ENCODE peak calls at places on chromosome 19, in ten cellular contexts. H is WTC11, C is foreskin fibroblast, M is AG09309, A is body of pancreas, Z is mucosa of descending colon, R is progenitor cell of endocrine pancreas, U is lower lobe of right lung, K is astrocyte of the spinal cord, B is AG10803. F is an unnamed sample.

GRCh38 chr19:46745521-46746280 is at the start of gene FKRP:
- DNase-seq in U (no peak), R (no peak), M (no peak), Z (peak), C (no peak), A (no peak), B (no peak), H (peak), K (no peak), F (no peak)

GRCh38 chr19:43562698-43563241 is 12.6 kb downstream of the XRCC1 start:
- DNase-seq in C (peak), U (peak), A (peak), H (no peak), B (peak), R (no peak), M (peak), K (peak), Z (peak), F (no peak)

GRCh38 chr19:17605761-17606745 is 50.6 kb downstream of the COLGALT1 start:
- DNase-seq in H (peak), K (peak), C (peak), A (peak), B (peak), M (no peak), U (peak), R (peak), Z (peak), F (no peak)

GRCh38 chr19:39157997-39158389 is 32.4 kb downstream of the PAK4 start:
- DNase-seq in A (no peak), M (no peak), Z (no peak), R (no peak), U (no peak), C (no peak), K (no peak), H (no peak), B (no peak), F (no peak)

GRCh38 chr19:7670150-7670784 is 1.4 kb downstream of the RETN start:
- DNase-seq in C (no peak), H (peak), U (peak), K (no peak), A (no peak), R (no peak), Z (no peak), B (no peak), M (no peak), F (peak)

GRCh38 chr19:52343548-52343947 is 7.5 kb downstream of the ZNF610 start:
- DNase-seq in H (peak), R (peak), K (no peak), M (no peak), U (no peak), B (peak), C (no peak), Z (peak), A (peak), F (peak)

GRCh38 chr19:47447470-47448359 is 24.0 kb downstream of the SLC8A2 start:
- DNase-seq in B (no peak), H (peak), Z (peak), C (peak), K (peak), U (peak), R (peak), A (no peak), M (no peak), F (no peak)

GRCh38 chr19:6654347-6655310 is 15.3 kb downstream of the TNFSF14 start:
- DNase-seq in C (no peak), H (no peak), B (no peak), U (no peak), M (no peak), Z (no peak), K (no peak), A (no peak), R (no peak), F (no peak)

GRCh38 chr19:55173186-55173716 is 6.8 kb upstream of the DNAAF3 start:
- DNase-seq in H (no peak), R (no peak), C (no peak), Z (no peak), M (no peak), A (no peak), B (no peak), U (no peak), K (no peak), F (no peak)

GRCh38 chr19:10290876-10291553 is 1.3 kb downstream of the ICAM5 start:
- DNase-seq in K (no peak), M (no peak), U (peak), Z (peak), H (peak), B (peak), C (peak), A (peak), R (no peak), F (peak)

GRCh38 chr19:45418812-45419211 is 4.9 kb downstream of the ERCC1 start:
- DNase-seq in C (no peak), B (no peak), H (no peak), K (no peak), M (no peak), A (no peak), R (no peak), Z (no peak), U (no peak), F (no peak)

GRCh38 chr19:17526922-17527321 is 15.5 kb downstream of the PGLS start:
- DNase-seq in M (no peak), C (no peak), U (no peak), B (no peak), H (no peak), R (no peak), K (no peak), Z (no peak), A (no peak), F (no peak)

GRCh38 chr19:49133621-49134454 is 14.5 kb downstream of the PPFIA3 start:
- DNase-seq in A (peak), H (peak), U (peak), R (no peak), K (peak), B (peak), C (no peak), M (no peak), Z (peak), F (no peak)

GRCh38 chr19:20325151-20325550 is 158.1 kb downstream of the ZNF486 start:
- DNase-seq in R (no peak), K (no peak), B (no peak), H (no peak), Z (no peak), U (no peak), C (no peak), M (no peak), A (no peak), F (no peak)

GRCh38 chr19:1266116-1266817 is 2.9 kb upstream of the CIRBP start:
- DNase-seq in U (peak), B (peak), H (peak), M (no peak), A (peak), R (no peak), Z (peak), C (peak), K (peak), F (peak)

GRCh38 chr19:17469371-17470203 is 737 bp upstream of the SLC27A1 start:
- DNase-seq in K (peak), U (peak), B (peak), R (peak), A (peak), H (peak), C (peak), M (peak), Z (peak), F (no peak)

GRCh38 chr19:24054044-24054935 is 32.7 kb upstream of the ZNF254 start:
- DNase-seq in C (peak), H (no peak), R (no peak), M (peak), U (no peak), K (peak), A (no peak), Z (no peak), B (peak), F (no peak)

GRCh38 chr19:48354332-48354992 is 9.3 kb downstream of the TMEM143 start:
- DNase-seq in R (no peak), M (no peak), H (no peak), A (peak), Z (no peak), U (no peak), C (no peak), B (no peak), K (peak), F (no peak)

GRCh38 chr19:10478476-10478875 is 24.7 kb downstream of the KEAP1 start:
- DNase-seq in H (no peak), Z (no peak), C (peak), R (no peak), A (no peak), U (no peak), B (peak), M (no peak), K (no peak), F (no peak)

GRCh38 chr19:47020992-47021496 is 1.4 kb downstream of the NPAS1 start:
- DNase-seq in C (no peak), M (no peak), B (peak), H (peak), R (no peak), Z (no peak), K (no peak), U (no peak), A (no peak), F (no peak)

GRCh38 chr19:1608414-1609391 is 3.4 kb upstream of the UQCR11 start:
- DNase-seq in K (peak), H (no peak), B (no peak), U (no peak), Z (peak), A (no peak), M (no peak), C (no peak), R (no peak), F (no peak)

GRCh38 chr19:12891553-12892021 is 627 bp downstream of the GCDH start:
- DNase-seq in R (no peak), Z (no peak), K (no peak), C (no peak), B (no peak), M (no peak), H (no peak), A (no peak), U (no peak), F (no peak)

GRCh38 chr19:7852851-7853759 is 21.1 kb downstream of the PRR36 start:
- DNase-seq in Z (peak), A (peak), H (peak), U (peak), M (no peak), C (no peak), B (peak), K (peak), R (peak), F (peak)

GRCh38 chr19:18194554-18195238 is 1.7 kb downstream of the MPV17L2 start:
- DNase-seq in R (no peak), K (peak), C (no peak), M (no peak), H (peak), U (no peak), B (no peak), A (peak), Z (no peak), F (peak)

GRCh38 chr19:36460046-36460445 is 29.3 kb downstream of the ZNF566 start:
- DNase-seq in K (peak), Z (no peak), B (peak), C (no peak), H (no peak), A (no peak), R (no peak), U (no peak), M (no peak), F (no peak)

GRCh38 chr19:47232422-47233211 is 1.6 kb upstream of the BBC3 start:
- DNase-seq in R (no peak), H (no peak), B (peak), U (no peak), K (peak), A (peak), Z (peak), M (no peak), C (no peak), F (no peak)

GRCh38 chr19:44587863-44588752 is 25.3 kb upstream of the IGSF23 start:
- DNase-seq in B (peak), K (peak), U (no peak), C (peak), A (no peak), H (no peak), M (peak), R (no peak), Z (no peak), F (no peak)

GRCh38 chr19:32691952-32692726 is 518 bp downstream of the NUDT19 start:
- DNase-seq in C (peak), H (peak), M (peak), Z (peak), A (peak), K (peak), U (peak), B (peak), R (no peak), F (no peak)

GRCh38 chr19:4852484-4852883 is 15.0 kb downstream of the PLIN3 start:
- DNase-seq in M (no peak), C (no peak), B (no peak), R (no peak), H (no peak), U (no peak), Z (no peak), A (no peak), K (no peak), F (no peak)

GRCh38 chr19:1244693-1245451 is 3.3 kb downstream of the ATP5F1D start:
- DNase-seq in H (no peak), A (peak), Z (peak), C (no peak), M (no peak), B (no peak), R (no peak), U (peak), K (no peak), F (no peak)

GRCh38 chr19:31235806-31236205 is 113.4 kb downstream of the TSHZ3 start:
- DNase-seq in Z (no peak), R (no peak), M (no peak), B (no peak), C (no peak), H (no peak), A (no peak), K (no peak), U (no peak), F (no peak)

GRCh38 chr19:31232871-31233270 is 116.4 kb downstream of the TSHZ3 start:
- DNase-seq in U (no peak), B (peak), K (peak), M (peak), R (no peak), H (no peak), A (no peak), Z (no peak), C (peak), F (no peak)

GRCh38 chr19:31231181-31231580 is 118.1 kb downstream of the TSHZ3 start:
- DNase-seq in C (no peak), M (no peak), R (no peak), B (peak), Z (no peak), K (peak), A (no peak), U (no peak), H (no peak), F (no peak)

GRCh38 chr19:31233288-31233687 is 115.9 kb downstream of the TSHZ3 start:
- DNase-seq in R (no peak), M (no peak), H (no peak), A (no peak), U (no peak), Z (no peak), B (no peak), C (no peak), K (no peak), F (no peak)

DNA sequence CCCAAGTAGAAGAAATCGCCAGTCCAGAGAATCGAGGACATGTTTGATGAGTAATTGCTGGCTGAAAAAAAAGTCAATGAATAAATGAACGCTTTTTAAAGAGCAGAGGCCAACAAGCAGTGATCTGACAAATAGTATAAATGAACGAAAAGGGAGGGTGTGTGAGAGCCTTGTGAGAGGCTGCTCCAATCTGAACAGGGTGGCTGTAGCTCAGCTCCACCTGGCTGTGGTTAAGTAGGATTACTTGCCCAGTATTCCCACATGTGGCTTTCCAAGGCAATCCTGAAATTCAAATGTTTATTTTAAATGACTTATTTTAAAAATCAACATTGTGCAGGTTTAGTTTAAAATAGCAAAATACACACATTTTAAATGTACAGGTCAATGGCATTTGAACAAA is 117.0 kb downstream of the TSHZ3 start:
- DNase-seq in U (no peak), R (no peak), Z (no peak), A (no peak), M (peak), B (peak), K (peak), C (no peak), H (no peak), F (no peak)
- TF ChIP-seq CTCF in U (no peak), R (peak), Z (no peak), A (no peak), M (no peak), B (no peak), K (no peak), C (no peak), H (no peak), F (peak)

GRCh38 chr19:35349614-35350521 is 2.2 kb downstream of the FFAR1 start:
- DNase-seq in B (no peak), A (no peak), Z (no peak), R (no peak), U (peak), M (no peak), H (no peak), C (no peak), K (no peak), F (no peak)
- TF ChIP-seq CTCF in B (no peak), A (no peak), Z (no peak), R (no peak), U (no peak), M (no peak), H (no peak), C (no peak), K (no peak), F (no peak)

DNA sequence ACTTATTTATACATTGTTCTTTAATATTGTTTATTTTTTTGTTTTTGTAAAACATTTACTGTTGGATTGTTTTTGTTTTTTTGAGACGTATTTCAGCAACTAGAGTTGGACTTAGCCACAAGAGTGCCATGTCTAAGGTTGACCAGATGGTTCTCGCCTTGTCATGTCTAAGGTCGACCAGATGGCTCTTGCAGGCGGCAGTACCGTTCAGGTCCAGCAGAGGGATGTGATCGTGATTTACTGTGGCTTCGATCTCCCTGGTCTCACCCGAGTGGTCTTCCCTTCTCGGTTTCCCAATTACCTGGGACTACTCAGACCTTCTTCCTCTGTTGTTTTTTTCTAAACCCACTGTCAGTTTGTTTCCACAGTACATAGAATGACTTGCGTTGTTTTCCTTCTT is 1438.6 kb downstream of the UQCRFS1 start:
- DNase-seq in B (no peak), C (no peak), H (peak), A (no peak), U (no peak), M (no peak), K (no peak), R (no peak), Z (no peak), F (no peak)
- TF ChIP-seq CTCF in B (peak), C (peak), H (peak), A (no peak), U (no peak), M (peak), K (peak), R (no peak), Z (no peak), F (no peak)

DNA sequence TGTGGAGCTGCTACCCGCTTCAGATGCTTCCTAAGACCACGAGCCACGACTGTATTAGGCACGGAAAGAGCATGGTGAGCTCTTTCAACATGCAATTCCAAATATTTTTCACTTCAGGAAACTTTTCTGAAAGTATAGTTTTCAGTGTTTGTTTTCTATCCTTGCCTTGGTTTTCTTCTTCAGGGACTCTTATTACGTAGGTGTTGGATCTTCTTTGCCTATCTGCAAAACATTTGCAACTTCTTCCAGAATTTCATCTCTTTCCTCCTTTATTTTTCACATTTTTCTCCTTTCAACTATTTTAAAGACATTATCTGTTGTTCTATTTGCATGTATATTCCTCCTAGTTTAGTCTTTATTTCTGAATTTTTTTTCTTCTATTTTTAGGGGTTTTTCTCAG is 148.9 kb upstream of the LSM14A start:
- DNase-seq in U (no peak), M (no peak), H (no peak), K (no peak), Z (no peak), R (no peak), A (no peak), B (no peak), C (no peak), F (no peak)
- TF ChIP-seq CTCF in U (no peak), M (no peak), H (no peak), K (no peak), Z (no peak), R (no peak), A (no peak), B (no peak), C (no peak), F (no peak)

DNA sequence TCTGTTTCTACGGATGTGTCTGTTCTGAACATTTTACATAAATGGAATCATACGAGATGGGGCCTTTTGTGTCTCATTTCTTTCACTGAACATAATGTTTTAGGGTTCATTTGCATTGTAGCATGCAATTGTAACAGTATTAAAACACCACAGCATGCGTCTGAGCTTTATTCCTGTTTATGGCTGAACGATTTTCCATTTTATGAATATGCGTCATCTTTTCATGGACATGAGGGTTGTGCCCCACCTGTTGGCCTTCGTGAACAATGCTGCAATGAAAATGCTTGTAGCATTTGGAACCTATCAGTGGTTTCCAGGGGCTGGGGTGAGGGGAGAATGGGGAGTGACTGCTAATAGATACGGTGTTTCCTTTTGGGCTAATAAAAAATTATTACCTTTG is 5.1 kb downstream of the OR10H1 start:
- DNase-seq in K (no peak), M (no peak), H (no peak), A (peak), B (no peak), Z (peak), R (no peak), C (no peak), U (no peak), F (no peak)
- TF ChIP-seq CTCF in K (no peak), M (no peak), H (no peak), A (no peak), B (no peak), Z (peak), R (no peak), C (no peak), U (peak), F (no peak)

F was measured in D721Med.